ENCODE peak calls at places on chromosomes 7 and 10, in nine cellular contexts. One of them, this sample, is unnamed.

GRCh38 chr7:56051339-56052191 is at the start of the genes CCT6A and PSPH:
- DNase-seq in EL: peak
- DNase-seq in tibial nerve: peak
- DNase-seq in activated effector memory CD4-positive, alpha-beta T cell treated with Interleukin-2 at 50 U/mL for 16 hours: peak
- DNase-seq in AG20443: peak
- DNase-seq in cardiac fibroblast: peak
- DNase-seq in T1000: peak
- DNase-seq in activated T-cell treated with anti-CD3 and anti-CD28 coated beads for 1 hour: peak
- DNase-seq in prostate gland: peak
- DNase-seq in this sample: peak

GRCh38 chr7:47534322-47535032 is 47.4 kb downstream of the TNS3 start:
- DNase-seq in EL: no peak
- DNase-seq in tibial nerve: no peak
- DNase-seq in activated effector memory CD4-positive, alpha-beta T cell treated with Interleukin-2 at 50 U/mL for 16 hours: no peak
- DNase-seq in AG20443: no peak
- DNase-seq in cardiac fibroblast: no peak
- DNase-seq in T1000: no peak
- DNase-seq in activated T-cell treated with anti-CD3 and anti-CD28 coated beads for 1 hour: no peak
- DNase-seq in prostate gland: no peak
- DNase-seq in this sample: no peak

GRCh38 chr7:139106959-139107358 is 2.6 kb downstream of the ZC3HAV1 start:
- DNase-seq in EL: no peak
- DNase-seq in tibial nerve: no peak
- DNase-seq in activated effector memory CD4-positive, alpha-beta T cell treated with Interleukin-2 at 50 U/mL for 16 hours: no peak
- DNase-seq in AG20443: no peak
- DNase-seq in cardiac fibroblast: no peak
- DNase-seq in T1000: no peak
- DNase-seq in activated T-cell treated with anti-CD3 and anti-CD28 coated beads for 1 hour: no peak
- DNase-seq in prostate gland: no peak
- DNase-seq in this sample: no peak

GRCh38 chr10:122078965-122079401 is 90.0 kb downstream of the TACC2 start:
- DNase-seq in EL: no peak
- DNase-seq in tibial nerve: no peak
- DNase-seq in activated effector memory CD4-positive, alpha-beta T cell treated with Interleukin-2 at 50 U/mL for 16 hours: no peak
- DNase-seq in AG20443: no peak
- DNase-seq in cardiac fibroblast: peak
- DNase-seq in T1000: no peak
- DNase-seq in activated T-cell treated with anti-CD3 and anti-CD28 coated beads for 1 hour: no peak
- DNase-seq in prostate gland: no peak
- DNase-seq in this sample: no peak

GRCh38 chr7:137903382-137904169 is 56.8 kb upstream of the DGKI start:
- DNase-seq in EL: peak
- DNase-seq in tibial nerve: no peak
- DNase-seq in activated effector memory CD4-positive, alpha-beta T cell treated with Interleukin-2 at 50 U/mL for 16 hours: peak
- DNase-seq in AG20443: peak
- DNase-seq in cardiac fibroblast: peak
- DNase-seq in T1000: peak
- DNase-seq in activated T-cell treated with anti-CD3 and anti-CD28 coated beads for 1 hour: peak
- DNase-seq in prostate gland: peak
- DNase-seq in this sample: peak

GRCh38 chr7:100781255-100781654 is 46.1 kb downstream of the EPHB4 start:
- DNase-seq in EL: no peak
- DNase-seq in tibial nerve: no peak
- DNase-seq in activated effector memory CD4-positive, alpha-beta T cell treated with Interleukin-2 at 50 U/mL for 16 hours: no peak
- DNase-seq in AG20443: no peak
- DNase-seq in cardiac fibroblast: no peak
- DNase-seq in T1000: no peak
- DNase-seq in activated T-cell treated with anti-CD3 and anti-CD28 coated beads for 1 hour: no peak
- DNase-seq in prostate gland: no peak
- DNase-seq in this sample: no peak

GRCh38 chr7:99030145-99030856 is 113.6 kb downstream of the SMURF1 start:
- DNase-seq in EL: no peak
- DNase-seq in tibial nerve: no peak
- DNase-seq in activated effector memory CD4-positive, alpha-beta T cell treated with Interleukin-2 at 50 U/mL for 16 hours: no peak
- DNase-seq in AG20443: no peak
- DNase-seq in cardiac fibroblast: peak
- DNase-seq in T1000: no peak
- DNase-seq in activated T-cell treated with anti-CD3 and anti-CD28 coated beads for 1 hour: no peak
- DNase-seq in prostate gland: no peak
- DNase-seq in this sample: no peak

GRCh38 chr10:51302316-51302715 is 228.0 kb downstream of the PRKG1 start:
- DNase-seq in EL: peak
- DNase-seq in tibial nerve: no peak
- DNase-seq in activated effector memory CD4-positive, alpha-beta T cell treated with Interleukin-2 at 50 U/mL for 16 hours: no peak
- DNase-seq in AG20443: peak
- DNase-seq in cardiac fibroblast: peak
- DNase-seq in T1000: no peak
- DNase-seq in activated T-cell treated with anti-CD3 and anti-CD28 coated beads for 1 hour: no peak
- DNase-seq in prostate gland: no peak
- DNase-seq in this sample: no peak

GRCh38 chr10:117240105-117240729 is 697 bp upstream of the SLC18A2 start:
- DNase-seq in EL: no peak
- DNase-seq in tibial nerve: no peak
- DNase-seq in activated effector memory CD4-positive, alpha-beta T cell treated with Interleukin-2 at 50 U/mL for 16 hours: no peak
- DNase-seq in AG20443: no peak
- DNase-seq in cardiac fibroblast: no peak
- DNase-seq in T1000: no peak
- DNase-seq in activated T-cell treated with anti-CD3 and anti-CD28 coated beads for 1 hour: no peak
- DNase-seq in prostate gland: no peak
- DNase-seq in this sample: no peak

GRCh38 chr7:130421685-130422084 is 19.1 kb downstream of the CEP41 start:
- DNase-seq in EL: no peak
- DNase-seq in tibial nerve: no peak
- DNase-seq in activated effector memory CD4-positive, alpha-beta T cell treated with Interleukin-2 at 50 U/mL for 16 hours: no peak
- DNase-seq in AG20443: peak
- DNase-seq in cardiac fibroblast: peak
- DNase-seq in T1000: no peak
- DNase-seq in activated T-cell treated with anti-CD3 and anti-CD28 coated beads for 1 hour: no peak
- DNase-seq in prostate gland: no peak
- DNase-seq in this sample: peak

GRCh38 chr10:71516890-71517289 is 120.2 kb downstream of the CDH23 start:
- DNase-seq in EL: no peak
- DNase-seq in tibial nerve: no peak
- DNase-seq in activated effector memory CD4-positive, alpha-beta T cell treated with Interleukin-2 at 50 U/mL for 16 hours: no peak
- DNase-seq in AG20443: no peak
- DNase-seq in cardiac fibroblast: no peak
- DNase-seq in T1000: no peak
- DNase-seq in activated T-cell treated with anti-CD3 and anti-CD28 coated beads for 1 hour: no peak
- DNase-seq in prostate gland: no peak
- DNase-seq in this sample: no peak

GRCh38 chr10:86062647-86063145 is 303.9 kb downstream of the GRID1 start:
- DNase-seq in EL: no peak
- DNase-seq in tibial nerve: no peak
- DNase-seq in activated effector memory CD4-positive, alpha-beta T cell treated with Interleukin-2 at 50 U/mL for 16 hours: no peak
- DNase-seq in AG20443: no peak
- DNase-seq in cardiac fibroblast: no peak
- DNase-seq in T1000: no peak
- DNase-seq in activated T-cell treated with anti-CD3 and anti-CD28 coated beads for 1 hour: no peak
- DNase-seq in prostate gland: no peak
- DNase-seq in this sample: no peak

GRCh38 chr7:30879139-30880089 is 32.2 kb upstream of the AQP1 start:
- DNase-seq in EL: no peak
- DNase-seq in tibial nerve: no peak
- DNase-seq in activated effector memory CD4-positive, alpha-beta T cell treated with Interleukin-2 at 50 U/mL for 16 hours: no peak
- DNase-seq in AG20443: no peak
- DNase-seq in cardiac fibroblast: no peak
- DNase-seq in T1000: no peak
- DNase-seq in activated T-cell treated with anti-CD3 and anti-CD28 coated beads for 1 hour: no peak
- DNase-seq in prostate gland: no peak
- DNase-seq in this sample: no peak

GRCh38 chr10:43177588-43177987 is 39.3 kb downstream of the CSGALNACT2 start:
- DNase-seq in EL: no peak
- DNase-seq in tibial nerve: no peak
- DNase-seq in activated effector memory CD4-positive, alpha-beta T cell treated with Interleukin-2 at 50 U/mL for 16 hours: no peak
- DNase-seq in AG20443: no peak
- DNase-seq in cardiac fibroblast: peak
- DNase-seq in T1000: no peak
- DNase-seq in activated T-cell treated with anti-CD3 and anti-CD28 coated beads for 1 hour: no peak
- DNase-seq in prostate gland: no peak
- DNase-seq in this sample: no peak

GRCh38 chr10:131812012-131812403 is 88.8 kb upstream of the PPP2R2D start:
- DNase-seq in EL: no peak
- DNase-seq in tibial nerve: no peak
- DNase-seq in activated effector memory CD4-positive, alpha-beta T cell treated with Interleukin-2 at 50 U/mL for 16 hours: no peak
- DNase-seq in AG20443: no peak
- DNase-seq in cardiac fibroblast: no peak
- DNase-seq in T1000: no peak
- DNase-seq in activated T-cell treated with anti-CD3 and anti-CD28 coated beads for 1 hour: no peak
- DNase-seq in prostate gland: no peak
- DNase-seq in this sample: no peak

GRCh38 chr10:86282664-86283465 is 83.7 kb downstream of the GRID1 start:
- DNase-seq in EL: no peak
- DNase-seq in tibial nerve: no peak
- DNase-seq in activated effector memory CD4-positive, alpha-beta T cell treated with Interleukin-2 at 50 U/mL for 16 hours: no peak
- DNase-seq in AG20443: no peak
- DNase-seq in cardiac fibroblast: no peak
- DNase-seq in T1000: no peak
- DNase-seq in activated T-cell treated with anti-CD3 and anti-CD28 coated beads for 1 hour: no peak
- DNase-seq in prostate gland: no peak
- DNase-seq in this sample: no peak

GRCh38 chr10:18650618-18651017 is 769 bp downstream of the NSUN6 start:
- DNase-seq in EL: no peak
- DNase-seq in tibial nerve: no peak
- DNase-seq in activated effector memory CD4-positive, alpha-beta T cell treated with Interleukin-2 at 50 U/mL for 16 hours: no peak
- DNase-seq in AG20443: no peak
- DNase-seq in cardiac fibroblast: no peak
- DNase-seq in T1000: no peak
- DNase-seq in activated T-cell treated with anti-CD3 and anti-CD28 coated beads for 1 hour: no peak
- DNase-seq in prostate gland: no peak
- DNase-seq in this sample: no peak

GRCh38 chr10:1573334-1573969 is 163.9 kb downstream of the ADARB2 start:
- DNase-seq in EL: no peak
- DNase-seq in tibial nerve: no peak
- DNase-seq in activated effector memory CD4-positive, alpha-beta T cell treated with Interleukin-2 at 50 U/mL for 16 hours: no peak
- DNase-seq in AG20443: no peak
- DNase-seq in cardiac fibroblast: no peak
- DNase-seq in T1000: no peak
- DNase-seq in activated T-cell treated with anti-CD3 and anti-CD28 coated beads for 1 hour: no peak
- DNase-seq in prostate gland: no peak
- DNase-seq in this sample: no peak

GRCh38 chr7:38478404-38478803 is 152.8 kb downstream of the AMPH start:
- DNase-seq in EL: peak
- DNase-seq in tibial nerve: no peak
- DNase-seq in activated effector memory CD4-positive, alpha-beta T cell treated with Interleukin-2 at 50 U/mL for 16 hours: no peak
- DNase-seq in AG20443: no peak
- DNase-seq in cardiac fibroblast: no peak
- DNase-seq in T1000: no peak
- DNase-seq in activated T-cell treated with anti-CD3 and anti-CD28 coated beads for 1 hour: no peak
- DNase-seq in prostate gland: no peak
- DNase-seq in this sample: no peak

GRCh38 chr10:102962259-102962658 is 44.2 kb downstream of the CNNM2 start:
- DNase-seq in EL: peak
- DNase-seq in tibial nerve: no peak
- DNase-seq in activated effector memory CD4-positive, alpha-beta T cell treated with Interleukin-2 at 50 U/mL for 16 hours: no peak
- DNase-seq in AG20443: no peak
- DNase-seq in cardiac fibroblast: no peak
- DNase-seq in T1000: no peak
- DNase-seq in activated T-cell treated with anti-CD3 and anti-CD28 coated beads for 1 hour: no peak
- DNase-seq in prostate gland: no peak
- DNase-seq in this sample: no peak

GRCh38 chr10:95478185-95478584 is 83.0 kb downstream of the SORBS1 start:
- DNase-seq in EL: no peak
- DNase-seq in tibial nerve: no peak
- DNase-seq in activated effector memory CD4-positive, alpha-beta T cell treated with Interleukin-2 at 50 U/mL for 16 hours: no peak
- DNase-seq in AG20443: no peak
- DNase-seq in cardiac fibroblast: no peak
- DNase-seq in T1000: no peak
- DNase-seq in activated T-cell treated with anti-CD3 and anti-CD28 coated beads for 1 hour: no peak
- DNase-seq in prostate gland: no peak
- DNase-seq in this sample: no peak